ENCODE peak calls at places on chromosomes 5 and 9, in ten cellular contexts. T is activated T-helper 9 cell treated with anti-CD3 and anti-CD28 coated beads, Interleukin-2, amount 50 U/mL, for 16 hours; J is myocyte; H is iris pigment epithelial cell; A is non-pigmented ciliary epithelial cell; B is ACHN; N is NCI-H1417; Q is AG09319; Z is T-helper 1 cell; P is CD8-positive, alpha-beta memory T cell. G is an unnamed sample.

GRCh38 chr5:107247427-107247826 is 423.3 kb downstream of the EFNA5 start:
- DNase-seq in T (no peak), J (no peak), H (peak; percentile 23), A (no peak), B (no peak), N (no peak), Q (no peak), Z (no peak), P (no peak), G (no peak)

GRCh38 chr5:180170111-180170809 is 38.8 kb downstream of the RASGEF1C start:
- DNase-seq in T (no peak), J (peak; percentile 75), H (no peak), A (no peak), B (no peak), N (peak; percentile 19), Q (no peak), Z (no peak), P (no peak), G (no peak)

GRCh38 chr9:35675732-35676392 is 2.1 kb downstream of the CA9 start:
- DNase-seq in T (no peak), J (no peak), H (no peak), A (no peak), B (no peak), N (peak; percentile 18), Q (no peak), Z (no peak), P (peak; percentile 40), G (no peak)

GRCh38 chr5:93805616-93806393 is 64.4 kb upstream of the POU5F2 start:
- DNase-seq in T (no peak), J (no peak), H (peak; percentile 16), A (no peak), B (no peak), N (no peak), Q (no peak), Z (no peak), P (no peak), G (no peak)

GRCh38 chr5:35369965-35370790 is 139.9 kb upstream of the PRLR start:
- DNase-seq in T (no peak), J (no peak), H (no peak), A (no peak), B (no peak), N (peak; percentile 72), Q (no peak), Z (no peak), P (no peak), G (no peak)

GRCh38 chr9:113483676-113484257 is 20.2 kb downstream of the RGS3 start:
- DNase-seq in T (no peak), J (no peak), H (no peak), A (no peak), B (no peak), N (no peak), Q (no peak), Z (no peak), P (no peak), G (no peak)

GRCh38 chr9:99851028-99851822 is 29.5 kb downstream of the NR4A3 start:
- DNase-seq in T (no peak), J (no peak), H (peak; percentile 39), A (no peak), B (no peak), N (no peak), Q (no peak), Z (peak; percentile 17), P (peak; percentile 55), G (peak; percentile 17)

GRCh38 chr5:125446986-125447385 is 700.5 kb upstream of the ZNF608 start:
- DNase-seq in T (no peak), J (no peak), H (peak; percentile 95), A (peak; percentile 74), B (no peak), N (no peak), Q (no peak), Z (no peak), P (no peak), G (no peak)

GRCh38 chr5:95818181-95819147 is 4.1 kb downstream of the GLRX start:
- DNase-seq in T (no peak), J (peak; percentile 59), H (no peak), A (no peak), B (no peak), N (no peak), Q (no peak), Z (no peak), P (no peak), G (no peak)

GRCh38 chr5:74380193-74380592 is 260.3 kb downstream of the ENC1 start:
- DNase-seq in T (no peak), J (no peak), H (no peak), A (no peak), B (no peak), N (no peak), Q (no peak), Z (no peak), P (no peak), G (no peak)

GRCh38 chr5:9869616-9870288 is 239.6 kb upstream of the TAS2R1 start:
- DNase-seq in T (no peak), J (peak; percentile 42), H (peak; percentile 51), A (peak; percentile 50), B (no peak), N (no peak), Q (peak; percentile 20), Z (no peak), P (no peak), G (no peak)

GRCh38 chr9:34796924-34797323 is 87.0 kb upstream of the CCL21 start:
- DNase-seq in T (no peak), J (no peak), H (no peak), A (no peak), B (no peak), N (no peak), Q (no peak), Z (no peak), P (no peak), G (no peak)

GRCh38 chr5:176659860-176660461 is 12.7 kb downstream of the TSPAN17 start:
- DNase-seq in T (no peak), J (no peak), H (no peak), A (no peak), B (no peak), N (no peak), Q (no peak), Z (no peak), P (no peak), G (no peak)

GRCh38 chr5:80055491-80056170 is 20.5 kb downstream of the THBS4 start:
- DNase-seq in T (no peak), J (no peak), H (no peak), A (no peak), B (no peak), N (peak; percentile 1), Q (no peak), Z (no peak), P (no peak), G (no peak)

GRCh38 chr5:133581918-133582317 is 30.4 kb downstream of the FSTL4 start:
- DNase-seq in T (no peak), J (no peak), H (no peak), A (no peak), B (no peak), N (no peak), Q (no peak), Z (no peak), P (no peak), G (no peak)

GRCh38 chr5:38613475-38613874 is 57.0 kb upstream of the LIFR start:
- DNase-seq in T (no peak), J (no peak), H (no peak), A (no peak), B (no peak), N (no peak), Q (no peak), Z (no peak), P (no peak), G (no peak)

GRCh38 chr5:103224118-103224893 is 34.3 kb upstream of the MACIR start:
- DNase-seq in T (no peak), J (peak; percentile 67), H (peak; percentile 84), A (no peak), B (peak; percentile 65), N (peak; percentile 30), Q (no peak), Z (peak; percentile 18), P (no peak), G (no peak)

GRCh38 chr5:157051604-157052245 is 7.2 kb downstream of the HAVCR1 start:
- DNase-seq in T (no peak), J (no peak), H (no peak), A (no peak), B (no peak), N (no peak), Q (no peak), Z (no peak), P (no peak), G (no peak)

GRCh38 chr5:181198905-181199519 is 6.0 kb downstream of the TRIM7 start:
- DNase-seq in T (no peak), J (no peak), H (no peak), A (no peak), B (no peak), N (no peak), Q (no peak), Z (no peak), P (no peak), G (no peak)

GRCh38 chr5:134948929-134949328 is 18.8 kb upstream of the CATSPER3 start:
- DNase-seq in T (no peak), J (no peak), H (peak; percentile 62), A (no peak), B (no peak), N (no peak), Q (no peak), Z (no peak), P (no peak), G (no peak)

GRCh38 chr5:98510111-98510510 is 263.4 kb upstream of the RGMB start:
- DNase-seq in T (no peak), J (peak; percentile 36), H (peak; percentile 40), A (no peak), B (no peak), N (peak; percentile 22), Q (no peak), Z (no peak), P (no peak), G (no peak)

GRCh38 chr9:75653335-75653734 is 237.1 kb upstream of the PCSK5 start:
- DNase-seq in T (no peak), J (no peak), H (no peak), A (no peak), B (no peak), N (no peak), Q (no peak), Z (no peak), P (no peak), G (no peak)

GRCh38 chr9:36091028-36091953 is 45.2 kb upstream of the GLIPR2 start:
- DNase-seq in T (no peak), J (peak; percentile 63), H (peak; percentile 86), A (no peak), B (peak; percentile 83), N (no peak), Q (peak; percentile 36), Z (no peak), P (no peak), G (peak; percentile 46)

GRCh38 chr9:99712214-99712613 is 109.5 kb upstream of the NR4A3 start:
- DNase-seq in T (no peak), J (no peak), H (no peak), A (no peak), B (no peak), N (no peak), Q (no peak), Z (no peak), P (no peak), G (no peak)

GRCh38 chr9:15357050-15357653 is 50.1 kb upstream of the TTC39B start:
- DNase-seq in T (no peak), J (peak; percentile 18), H (no peak), A (no peak), B (peak; percentile 15), N (no peak), Q (no peak), Z (peak; percentile 19), P (no peak), G (no peak)

GRCh38 chr9:68967800-68968199 is 46.1 kb downstream of the PRKACG start:
- DNase-seq in T (no peak), J (no peak), H (no peak), A (no peak), B (no peak), N (no peak), Q (no peak), Z (no peak), P (no peak), G (no peak)

GRCh38 chr5:131209506-131210191 is 38.9 kb downstream of the LYRM7 start:
- DNase-seq in T (no peak), J (no peak), H (no peak), A (no peak), B (no peak), N (peak; percentile 20), Q (no peak), Z (peak; percentile 52), P (peak; percentile 36), G (no peak)

GRCh38 chr5:151819830-151820229 is 48.1 kb downstream of the G3BP1 start:
- DNase-seq in T (no peak), J (no peak), H (no peak), A (no peak), B (no peak), N (no peak), Q (no peak), Z (no peak), P (no peak), G (no peak)